ENCODE peak calls at places on chromosomes 12 and 14, in nine cellular contexts. B is aorta, V is hepatocyte, E is prostate gland, Y is GM23338, H is heart right ventricle, R is fibroblast of lung, A is thoracic aorta, Q is upper lobe of left lung. L is an unnamed sample.

GRCh38 chr14:95440951-95441350 is 75.5 kb downstream of the SYNE3 start:
- DNase-seq in B (no peak), V (no peak), E (no peak), Y (no peak), H (no peak), R (no peak), A (no peak), Q (no peak), L (no peak)

GRCh38 chr12:102406033-102406584 is 74.3 kb downstream of the IGF1 start:
- DNase-seq in B (peak), V (peak), E (peak), Y (no peak), H (peak), R (peak), A (no peak), Q (no peak), L (peak)

GRCh38 chr12:117832459-117833457 is 136.0 kb downstream of the KSR2 start:
- DNase-seq in B (no peak), V (no peak), E (no peak), Y (no peak), H (no peak), R (no peak), A (no peak), Q (no peak), L (no peak)

GRCh38 chr12:89949457-89950195 is 241.0 kb upstream of the ATP2B1 start:
- DNase-seq in B (no peak), V (peak), E (peak), Y (peak), H (peak), R (peak), A (no peak), Q (no peak), L (no peak)

GRCh38 chr14:90651976-90652560 is 164.2 kb downstream of the TTC7B start:
- DNase-seq in B (no peak), V (no peak), E (no peak), Y (no peak), H (no peak), R (no peak), A (no peak), Q (no peak), L (no peak)

GRCh38 chr12:95213928-95214327 is 3.3 kb downstream of the FGD6 start:
- DNase-seq in B (no peak), V (no peak), E (no peak), Y (no peak), H (no peak), R (no peak), A (no peak), Q (no peak), L (no peak)

GRCh38 chr12:49687941-49688340 is 19.3 kb downstream of the FMNL3 start:
- DNase-seq in B (no peak), V (no peak), E (no peak), Y (peak), H (no peak), R (no peak), A (no peak), Q (no peak), L (no peak)

GRCh38 chr14:51302319-51303030 is 62.4 kb downstream of the TMX1 start:
- DNase-seq in B (no peak), V (no peak), E (no peak), Y (no peak), H (no peak), R (peak), A (no peak), Q (no peak), L (no peak)

GRCh38 chr14:23645504-23645811 is 9.3 kb downstream of the DHRS2 start:
- DNase-seq in B (no peak), V (no peak), E (no peak), Y (no peak), H (no peak), R (no peak), A (no peak), Q (peak), L (no peak)

GRCh38 chr14:49950275-49951250 is 57.7 kb downstream of the ARF6 start:
- DNase-seq in B (no peak), V (no peak), E (peak), Y (no peak), H (no peak), R (no peak), A (no peak), Q (no peak), L (no peak)

GRCh38 chr12:27539191-27539631 is 15.2 kb downstream of the PPFIBP1 start:
- DNase-seq in B (no peak), V (no peak), E (peak), Y (no peak), H (no peak), R (peak), A (no peak), Q (no peak), L (no peak)

GRCh38 chr12:100862600-100863149 is 68.1 kb downstream of the ANO4 start:
- DNase-seq in B (no peak), V (no peak), E (no peak), Y (no peak), H (no peak), R (peak), A (no peak), Q (no peak), L (no peak)

GRCh38 chr14:40685764-40686163 is 920.9 kb upstream of the LRFN5 start:
- DNase-seq in B (no peak), V (no peak), E (no peak), Y (peak), H (no peak), R (no peak), A (no peak), Q (no peak), L (no peak)

GRCh38 chr14:101858791-101859537 is 97.5 kb downstream of the PPP2R5C start:
- DNase-seq in B (no peak), V (no peak), E (no peak), Y (no peak), H (no peak), R (no peak), A (no peak), Q (no peak), L (peak)

GRCh38 chr14:65332141-65332871 is 80.2 kb upstream of the FUT8 start:
- DNase-seq in B (no peak), V (no peak), E (no peak), Y (no peak), H (no peak), R (no peak), A (no peak), Q (no peak), L (no peak)
- H3K4me3 ChIP-seq in B (no peak), V (no peak), E (no peak), Y (no peak), H (no peak), R (no peak), A (no peak), Q (no peak), L (no peak)

DNA sequence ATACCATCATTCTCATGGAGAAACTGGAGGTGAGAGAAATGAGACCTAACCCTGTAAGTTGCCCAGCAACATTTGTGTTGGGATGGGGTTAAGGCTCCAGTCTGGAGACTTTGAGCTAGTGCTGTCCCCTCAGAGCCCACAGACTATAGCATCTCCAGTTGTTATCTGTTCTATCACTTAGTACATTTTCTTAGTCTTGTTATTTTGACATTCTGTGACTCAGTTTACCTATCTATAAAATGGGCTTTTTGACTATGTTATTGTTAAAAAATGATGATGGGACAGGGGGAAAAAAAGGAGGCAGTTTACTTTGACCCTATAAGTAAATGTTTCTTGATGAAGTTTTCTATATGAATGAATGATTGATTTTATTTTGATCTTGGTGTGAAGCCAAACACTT is 45.8 kb upstream of the PTCSC3 start:
- DNase-seq in B (no peak), V (no peak), E (no peak), Y (no peak), H (no peak), R (no peak), A (no peak), Q (no peak), L (no peak)
- H3K4me3 ChIP-seq in B (no peak), V (no peak), E (no peak), Y (no peak), H (no peak), R (no peak), A (no peak), Q (no peak), L (no peak)

DNA sequence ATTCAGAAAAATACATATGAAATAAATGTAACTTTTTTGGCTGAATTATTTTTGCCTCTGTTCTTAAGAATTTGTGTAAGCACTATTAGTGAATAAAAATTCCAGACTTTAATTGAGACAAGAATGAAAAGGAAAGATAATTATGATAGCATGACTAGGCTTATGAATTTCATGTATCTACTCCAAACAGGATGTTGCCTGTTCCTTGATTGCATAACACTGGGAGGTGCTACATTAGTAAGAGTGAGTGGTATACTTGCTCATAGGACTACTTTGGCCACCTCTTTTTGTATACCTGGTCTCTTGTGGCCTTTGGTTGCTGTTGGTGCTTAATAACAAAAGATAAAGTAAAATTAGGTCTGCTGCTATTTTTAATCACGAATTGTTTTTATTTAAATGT is 112.8 kb downstream of the NAV3 start:
- DNase-seq in B (no peak), V (no peak), E (peak), Y (no peak), H (no peak), R (peak), A (no peak), Q (no peak), L (no peak)
- H3K4me3 ChIP-seq in B (no peak), V (no peak), E (no peak), Y (no peak), H (no peak), R (no peak), A (no peak), Q (no peak), L (no peak)

GRCh38 chr12:32615441-32615840 is 63.7 kb upstream of the DNM1L start:
- DNase-seq in B (no peak), V (peak), E (no peak), Y (no peak), H (no peak), R (no peak), A (no peak), Q (no peak), L (no peak)
- H3K4me3 ChIP-seq in B (no peak), V (no peak), E (no peak), Y (no peak), H (no peak), R (no peak), A (no peak), Q (no peak), L (no peak)

GRCh38 chr14:104477804-104478375 is 101.7 kb upstream of the C14orf180 start:
- DNase-seq in B (no peak), V (no peak), E (no peak), Y (no peak), H (no peak), R (no peak), A (no peak), Q (peak), L (no peak)
- H3K4me3 ChIP-seq in B (no peak), V (no peak), E (no peak), Y (no peak), H (no peak), R (no peak), A (no peak), Q (no peak), L (no peak)

GRCh38 chr12:109877504-109878246 is 2.7 kb downstream of the GLTP start:
- DNase-seq in B (no peak), V (no peak), E (no peak), Y (no peak), H (no peak), R (no peak), A (no peak), Q (no peak), L (no peak)
- H3K4me3 ChIP-seq in B (no peak), V (no peak), E (no peak), Y (peak), H (no peak), R (no peak), A (no peak), Q (no peak), L (no peak)

L was measured in left ventricle myocardium inferior.